ENCODE peak calls at places on chromosomes 16 and 17, in five cellular contexts. U is activated B cell treated with CpG ODN at 0.5 μM for 24 hours, F is AG04450, I is mammary epithelial cell, N is tibial nerve. Y is an unnamed sample.

GRCh38 chr17:78142113-78142861 is 3.9 kb upstream of the C17orf99 start:
- DNase-seq in U (no peak), F (peak), I (peak), N (no peak), Y (peak)

GRCh38 chr16:77191259-77191969 is 424 bp downstream of the MON1B start:
- DNase-seq in U (peak), F (no peak), I (no peak), N (no peak), Y (no peak)

GRCh38 chr16:81445143-81445922 is 725 bp downstream of the CMIP start:
- DNase-seq in U (peak), F (no peak), I (peak), N (no peak), Y (no peak)

GRCh38 chr17:74750327-74751069 is 2.1 kb downstream of the NHERF1 start:
- DNase-seq in U (no peak), F (no peak), I (no peak), N (no peak), Y (no peak)

GRCh38 chr16:50386139-50386538 is 17.4 kb upstream of the BRD7 start:
- DNase-seq in U (no peak), F (no peak), I (no peak), N (no peak), Y (no peak)

GRCh38 chr17:69175812-69176517 is 34.3 kb upstream of the ABCA6 start:
- DNase-seq in U (no peak), F (peak), I (peak), N (no peak), Y (no peak)

GRCh38 chr17:80005360-80006338 is 30.0 kb downstream of the TBC1D16 start:
- DNase-seq in U (peak), F (no peak), I (peak), N (no peak), Y (no peak)

GRCh38 chr17:80477647-80478478 is 1.5 kb upstream of the NPTX1 start:
- DNase-seq in U (peak), F (no peak), I (peak), N (no peak), Y (no peak)

GRCh38 chr17:51299859-51300258 is 39.5 kb downstream of the UTP18 start:
- DNase-seq in U (no peak), F (no peak), I (no peak), N (no peak), Y (no peak)

GRCh38 chr16:82281544-82281943 is 111.5 kb upstream of the MPHOSPH6 start:
- DNase-seq in U (no peak), F (no peak), I (no peak), N (no peak), Y (no peak)

GRCh38 chr17:72008236-72008874 is 112.5 kb upstream of the SOX9 start:
- DNase-seq in U (no peak), F (no peak), I (peak), N (no peak), Y (no peak)

GRCh38 chr16:21100447-21100846 is 50.2 kb downstream of the DNAH3 start:
- DNase-seq in U (no peak), F (peak), I (peak), N (no peak), Y (no peak)

GRCh38 chr16:50210266-50211038 is 55.9 kb upstream of the ADCY7 start:
- DNase-seq in U (no peak), F (peak), I (peak), N (peak), Y (no peak)

GRCh38 chr16:1981972-1982574 is 804 bp upstream of the NOXO1 start:
- DNase-seq in U (no peak), F (no peak), I (peak), N (no peak), Y (no peak)

GRCh38 chr16:12025926-12026325 is 49.4 kb downstream of the SNX29 start:
- DNase-seq in U (no peak), F (no peak), I (no peak), N (no peak), Y (no peak)

GRCh38 chr16:1492082-1492922 is 858 bp upstream of the TELO2 start:
- DNase-seq in U (no peak), F (no peak), I (no peak), N (no peak), Y (no peak)

GRCh38 chr16:81786321-81786720 is 7.2 kb downstream of the PLCG2 start:
- DNase-seq in U (no peak), F (no peak), I (peak), N (no peak), Y (no peak)

GRCh38 chr16:83878838-83879237 is 20.1 kb upstream of the MLYCD start:
- DNase-seq in U (no peak), F (peak), I (peak), N (peak), Y (no peak)

GRCh38 chr17:75525806-75526554 is 483 bp downstream of the LLGL2 start:
- DNase-seq in U (no peak), F (no peak), I (peak), N (no peak), Y (no peak)

GRCh38 chr16:79656537-79657115 is 56.1 kb upstream of the MAF start:
- DNase-seq in U (no peak), F (no peak), I (no peak), N (no peak), Y (no peak)

GRCh38 chr16:88804552-88805339 is 1.2 kb downstream of the CDT1 start:
- DNase-seq in U (no peak), F (no peak), I (peak), N (no peak), Y (no peak)

GRCh38 chr16:15457958-15458357 is 23.6 kb downstream of the BMERB1 start:
- DNase-seq in U (no peak), F (no peak), I (no peak), N (no peak), Y (no peak)

GRCh38 chr16:15451098-15451731 is 16.8 kb downstream of the BMERB1 start:
- DNase-seq in U (no peak), F (no peak), I (no peak), N (no peak), Y (no peak)

GRCh38 chr16:15450624-15451023 is 16.2 kb downstream of the BMERB1 start:
- DNase-seq in U (no peak), F (no peak), I (no peak), N (no peak), Y (no peak)

GRCh38 chr16:15457390-15457789 is 23.0 kb downstream of the BMERB1 start:
- DNase-seq in U (no peak), F (no peak), I (no peak), N (no peak), Y (no peak)

DNA sequence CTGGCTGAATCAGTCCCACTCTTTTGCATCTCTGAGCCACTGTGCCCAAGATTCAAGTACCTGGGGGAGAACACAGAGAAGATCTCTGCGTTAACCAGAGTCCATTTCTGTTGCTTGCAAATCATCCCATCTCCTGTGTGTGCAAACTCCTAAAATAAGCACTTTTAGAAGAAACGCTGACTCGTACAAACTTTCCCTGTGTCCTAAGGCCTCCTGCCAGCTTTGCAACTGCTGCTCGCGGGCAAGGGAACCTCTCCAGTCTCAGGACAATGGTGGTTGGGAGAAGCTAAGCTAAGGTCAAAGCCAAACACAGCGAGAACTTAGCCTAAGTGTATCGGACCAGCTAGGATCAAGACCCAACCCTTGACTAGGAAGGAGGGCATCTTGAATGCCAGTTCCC is 18.1 kb downstream of the BMERB1 start:
- DNase-seq in U (no peak), F (no peak), I (no peak), N (no peak), Y (no peak)
- TF ChIP-seq CTCF in U (no peak), F (no peak), I (no peak), N (no peak), Y (no peak)

GRCh38 chr16:64455275-64455674 is 666.6 kb downstream of the CDH11 start:
- DNase-seq in U (no peak), F (no peak), I (no peak), N (no peak), Y (no peak)
- TF ChIP-seq CTCF in U (no peak), F (peak), I (peak), N (no peak), Y (peak)

DNA sequence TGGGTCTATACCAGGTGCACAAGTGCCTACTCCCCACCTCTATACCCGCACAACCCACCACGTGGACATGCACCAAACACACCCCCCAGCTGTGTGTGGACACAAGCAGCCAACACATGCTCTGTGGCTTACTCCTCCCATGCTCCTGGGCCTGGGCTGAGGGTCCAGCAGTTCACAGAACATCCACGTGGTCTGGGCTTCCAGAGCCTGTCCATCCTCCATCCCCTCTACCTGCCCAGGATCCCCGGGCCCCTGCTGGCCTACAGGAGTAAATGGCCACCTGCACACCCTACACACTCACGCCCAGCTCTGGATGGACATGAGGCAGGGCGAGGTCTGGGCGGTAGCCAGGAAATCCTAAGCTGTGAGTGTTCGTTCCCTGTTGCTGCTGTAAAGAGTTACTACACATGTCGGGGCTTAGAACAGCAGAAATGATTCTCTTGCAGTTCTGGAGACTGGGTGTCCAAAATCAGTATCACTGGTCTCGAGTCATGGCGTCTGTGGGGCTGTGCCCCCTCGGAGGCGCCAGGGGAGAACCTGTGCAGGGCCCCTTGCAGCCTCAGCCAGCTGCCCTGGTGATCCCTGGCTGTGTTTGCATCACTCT is 15.0 kb upstream of the RAI1 start:
- DNase-seq in U (no peak), F (no peak), I (peak), N (no peak), Y (no peak)
- TF ChIP-seq CTCF in U (no peak), F (no peak), I (no peak), N (no peak), Y (no peak)

GRCh38 chr17:82962163-82962720 is 117.2 kb upstream of the METRNL start:
- DNase-seq in U (peak), F (no peak), I (no peak), N (no peak), Y (no peak)

GRCh38 chr17:82965371-82965770 is 114.0 kb upstream of the METRNL start:
- DNase-seq in U (no peak), F (no peak), I (no peak), N (no peak), Y (no peak)

GRCh38 chr17:82964851-82965341 is 114.5 kb upstream of the METRNL start:
- DNase-seq in U (no peak), F (no peak), I (no peak), N (no peak), Y (no peak)

GRCh38 chr17:82961366-82962162 is 117.8 kb upstream of the METRNL start:
- DNase-seq in U (peak), F (no peak), I (no peak), N (no peak), Y (no peak)

DNA sequence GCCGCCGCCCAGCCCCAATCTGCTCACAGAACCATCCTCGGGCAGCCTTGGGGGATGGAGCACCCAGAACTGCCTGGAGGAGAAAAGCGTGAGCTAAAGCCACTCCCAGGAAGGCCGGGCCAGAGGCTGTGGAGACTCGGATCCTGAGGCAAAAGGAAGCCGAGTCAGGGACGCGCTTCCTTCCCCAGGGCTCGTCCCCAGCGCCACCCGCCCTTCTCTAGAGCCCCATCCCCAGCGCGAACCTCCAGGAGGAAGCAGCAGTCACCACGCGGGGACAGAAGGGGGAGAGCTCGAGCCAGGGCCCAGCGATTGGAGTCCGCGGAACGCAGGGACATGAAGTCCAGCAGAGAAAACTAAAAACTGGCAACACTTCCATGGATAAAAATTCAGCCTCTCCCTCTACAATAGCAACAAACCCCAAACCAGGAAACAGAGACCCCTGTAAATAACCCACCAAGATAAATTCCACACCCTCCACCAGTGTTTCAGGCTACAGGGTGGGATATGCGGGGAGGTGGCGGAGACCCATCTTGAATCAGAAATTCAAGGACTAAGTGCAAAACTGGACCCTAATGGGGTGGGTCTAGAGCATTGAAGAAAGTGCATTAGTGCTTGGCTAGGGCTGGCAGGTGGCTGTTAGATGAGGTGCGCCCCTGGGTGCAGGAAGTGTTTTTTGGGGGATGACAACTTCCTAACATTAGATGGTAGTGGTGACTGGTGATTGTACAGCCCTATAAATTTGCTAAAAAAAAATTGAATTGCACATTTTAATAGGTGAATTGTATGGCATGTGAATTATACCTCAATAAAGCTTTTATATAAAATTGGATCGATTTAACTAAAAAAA is 116.1 kb upstream of the METRNL start:
- DNase-seq in U (no peak), F (peak), I (peak), N (peak), Y (peak)
- TF ChIP-seq CTCF in U (no peak), F (peak), I (peak), N (peak), Y (peak)

DNA sequence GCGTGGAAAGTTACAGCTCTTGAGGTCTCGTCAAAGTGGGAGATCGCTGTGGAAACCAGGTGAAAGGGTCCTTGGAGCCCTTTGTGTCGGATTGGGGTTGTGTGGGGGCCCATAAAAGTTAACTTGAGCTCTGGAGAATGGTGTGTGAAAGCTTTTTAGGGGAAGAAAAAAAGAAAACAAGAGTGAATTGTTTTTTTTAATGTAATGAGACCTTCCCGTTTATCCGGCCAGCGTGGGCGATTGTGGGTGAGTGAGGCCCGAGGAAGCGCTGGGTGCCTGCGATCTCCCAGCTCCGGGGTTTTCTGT is 150.6 kb downstream of the MSI2 start:
- DNase-seq in U (no peak), F (no peak), I (no peak), N (no peak), Y (no peak)
- TF ChIP-seq CTCF in U (no peak), F (no peak), I (no peak), N (no peak), Y (no peak)

GRCh38 chr16:3171855-3172593 is 16.0 kb upstream of the OR1F1 start:
- DNase-seq in U (no peak), F (no peak), I (peak), N (no peak), Y (no peak)

GRCh38 chr16:3171181-3171854 is 16.7 kb upstream of the OR1F1 start:
- DNase-seq in U (no peak), F (no peak), I (no peak), N (no peak), Y (no peak)

GRCh38 chr16:3173892-3174617 is 13.9 kb upstream of the OR1F1 start:
- DNase-seq in U (no peak), F (no peak), I (peak), N (no peak), Y (no peak)

GRCh38 chr16:3175157-3176153 is 12.5 kb upstream of the OR1F1 start:
- DNase-seq in U (no peak), F (no peak), I (peak), N (no peak), Y (no peak)

DNA sequence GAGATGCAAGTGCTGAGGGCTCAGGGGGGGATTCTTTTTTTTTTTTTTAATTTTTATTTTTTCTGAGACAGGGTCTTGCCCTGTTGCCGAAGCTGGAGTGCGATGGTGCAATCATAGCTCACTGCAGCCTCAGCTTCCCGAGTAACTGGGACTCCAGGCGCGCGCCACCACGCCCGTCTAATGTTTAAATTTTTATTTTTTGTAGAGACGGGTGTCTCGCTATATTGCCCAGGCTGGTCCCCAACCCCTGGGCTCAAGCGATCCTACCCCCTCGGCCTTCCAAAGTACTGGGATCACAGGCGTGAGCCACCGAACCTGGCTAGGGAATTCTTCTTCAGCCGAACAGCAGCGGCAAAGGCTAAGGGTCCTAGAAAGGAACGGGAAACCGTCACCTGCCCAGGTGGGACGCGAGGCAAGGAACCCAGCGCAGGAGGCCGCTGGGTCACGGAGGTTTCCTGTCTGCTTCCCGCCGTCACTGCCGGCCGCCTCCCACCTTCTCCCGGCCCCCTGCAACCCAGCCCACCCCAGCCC is 13.3 kb upstream of the OR1F1 start:
- DNase-seq in U (no peak), F (no peak), I (no peak), N (no peak), Y (no peak)
- TF ChIP-seq CTCF in U (no peak), F (no peak), I (no peak), N (no peak), Y (peak)

DNA sequence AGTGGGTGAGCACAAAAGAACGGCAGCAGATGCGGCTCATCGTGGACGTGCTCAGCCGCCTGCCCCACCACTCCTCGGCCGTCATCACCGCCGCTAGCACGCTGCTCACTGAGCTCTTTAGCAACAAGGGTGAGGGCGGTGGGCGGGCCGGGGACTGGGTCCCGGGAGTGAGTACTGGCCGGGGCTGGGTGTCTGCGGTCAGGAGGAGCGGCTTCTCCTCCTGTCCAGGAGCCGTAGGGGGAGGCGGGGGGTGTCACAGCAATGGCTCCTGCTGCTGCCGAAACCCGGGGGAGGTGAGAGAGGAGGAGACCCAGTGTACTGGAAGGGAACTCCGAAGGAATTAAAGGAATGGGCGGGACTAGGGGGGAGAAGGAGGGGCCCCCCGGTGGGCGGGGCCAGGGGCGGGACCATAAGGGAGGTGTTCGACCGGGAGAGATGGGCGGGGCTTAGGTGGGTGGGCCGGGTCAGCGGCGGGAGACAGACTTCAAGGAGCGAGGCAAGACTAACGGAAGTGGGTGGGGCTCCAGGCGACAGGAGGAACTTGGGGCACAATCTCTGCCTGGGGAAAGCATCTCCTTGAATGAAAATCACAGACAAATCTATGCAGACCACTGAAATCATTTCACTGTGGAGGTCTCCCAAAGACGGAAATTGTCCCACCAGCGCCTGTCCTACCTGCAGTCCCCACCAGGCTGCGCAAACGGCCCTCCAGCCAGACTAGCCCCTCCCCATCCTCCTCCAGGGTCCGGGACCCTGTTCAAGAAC is 2.3 kb downstream of the NAGS start:
- DNase-seq in U (peak), F (peak), I (peak), N (peak), Y (peak)
- TF ChIP-seq CTCF in U (no peak), F (peak), I (peak), N (peak), Y (peak)

GRCh38 chr17:6753006-6753445 is 2.8 kb upstream of the XAF1 start:
- DNase-seq in U (no peak), F (peak), I (peak), N (peak), Y (no peak)
- TF ChIP-seq CTCF in U (no peak), F (no peak), I (no peak), N (no peak), Y (no peak)